ENCODE peak calls at places on chromosome 13, in nine cellular contexts. G is fibroblast of lung; V is trophoblast cell; P is CD8-positive, alpha-beta T cell; U is stomach; A is GM23248; E is HCT116; Z is aorta; D is left ventricle myocardium inferior. T is an unnamed sample.

GRCh38 chr13:88345171-88345847 is 674.1 kb downstream of the SLITRK5 start:
- DNase-seq in G (no peak), V (no peak), P (no peak), U (no peak), A (no peak), E (no peak), Z (no peak), D (no peak), T (no peak)

GRCh38 chr13:44818428-44818827 is 170.8 kb downstream of the NUFIP1 start:
- DNase-seq in G (no peak), V (peak; percentile 73), P (no peak), U (no peak), A (peak; percentile 25), E (peak; percentile 41), Z (no peak), D (no peak), T (no peak)

GRCh38 chr13:24039621-24040475 is 120.7 kb upstream of the SPATA13 start:
- DNase-seq in G (no peak), V (no peak), P (no peak), U (no peak), A (no peak), E (no peak), Z (no peak), D (no peak), T (no peak)

GRCh38 chr13:35965226-35965927 is 165.8 kb downstream of the DCLK1 start:
- DNase-seq in G (no peak), V (no peak), P (no peak), U (no peak), A (no peak), E (no peak), Z (no peak), D (no peak), T (no peak)

GRCh38 chr13:61670384-61671161 is 254.9 kb upstream of the PCDH20 start:
- DNase-seq in G (no peak), V (no peak), P (no peak), U (no peak), A (no peak), E (no peak), Z (no peak), D (no peak), T (no peak)

GRCh38 chr13:101018720-101019119 is 344.1 kb upstream of the TMTC4 start:
- DNase-seq in G (peak; percentile 87), V (peak; percentile 81), P (no peak), U (no peak), A (peak; percentile 85), E (no peak), Z (no peak), D (no peak), T (no peak)

GRCh38 chr13:71661921-71662320 is 205.1 kb downstream of the DACH1 start:
- DNase-seq in G (peak; percentile 86), V (no peak), P (no peak), U (no peak), A (no peak), E (no peak), Z (no peak), D (no peak), T (no peak)

GRCh38 chr13:39401091-39401647 is 201.8 kb downstream of the LHFPL6 start:
- DNase-seq in G (no peak), V (no peak), P (no peak), U (no peak), A (no peak), E (no peak), Z (no peak), D (no peak), T (no peak)

GRCh38 chr13:106151056-106151699 is 384.3 kb downstream of the EFNB2 start:
- DNase-seq in G (peak; percentile 100), V (peak; percentile 76), P (no peak), U (no peak), A (peak; percentile 84), E (peak; percentile 87), Z (no peak), D (no peak), T (no peak)

GRCh38 chr13:112704634-112705145 is 14.9 kb downstream of the ATP11A start:
- DNase-seq in G (no peak), V (no peak), P (no peak), U (no peak), A (no peak), E (no peak), Z (no peak), D (no peak), T (no peak)

GRCh38 chr13:52845766-52846566 is 2.5 kb downstream of the PCDH8 start:
- DNase-seq in G (peak; percentile 3), V (no peak), P (no peak), U (no peak), A (peak; percentile 21), E (no peak), Z (peak; percentile 50), D (peak; percentile 19), T (no peak)

GRCh38 chr13:106234656-106235055 is 300.8 kb downstream of the EFNB2 start:
- DNase-seq in G (no peak), V (no peak), P (no peak), U (peak; percentile 49), A (no peak), E (no peak), Z (no peak), D (no peak), T (no peak)

GRCh38 chr13:45242070-45242469 is 41.2 kb upstream of the KCTD4 start:
- DNase-seq in G (peak; percentile 37), V (no peak), P (no peak), U (no peak), A (peak; percentile 62), E (peak; percentile 15), Z (no peak), D (no peak), T (no peak)

GRCh38 chr13:108961542-108962125 is 332.2 kb downstream of the MYO16 start:
- DNase-seq in G (peak; percentile 43), V (peak; percentile 2), P (peak; percentile 16), U (no peak), A (peak; percentile 67), E (peak; percentile 31), Z (no peak), D (no peak), T (peak; percentile 1)

GRCh38 chr13:50712882-50713281 is 130.6 kb downstream of the DLEU7 start:
- DNase-seq in G (peak; percentile 15), V (no peak), P (no peak), U (no peak), A (no peak), E (no peak), Z (no peak), D (no peak), T (no peak)

GRCh38 chr13:27533155-27533643 is 82.8 kb upstream of the MTIF3 start:
- DNase-seq in G (peak; percentile 55), V (peak; percentile 73), P (peak; percentile 56), U (peak; percentile 92), A (peak; percentile 81), E (peak; percentile 62), Z (peak; percentile 90), D (peak; percentile 84), T (peak; percentile 26)

GRCh38 chr13:41401371-41401770 is 56.0 kb upstream of the RGCC start:
- DNase-seq in G (no peak), V (no peak), P (no peak), U (no peak), A (no peak), E (no peak), Z (no peak), D (no peak), T (no peak)

GRCh38 chr13:38965281-38965680 is 25.4 kb downstream of the STOML3 start:
- DNase-seq in G (no peak), V (no peak), P (no peak), U (no peak), A (no peak), E (no peak), Z (no peak), D (no peak), T (no peak)

GRCh38 chr13:26227396-26227971 is 5.4 kb upstream of the RNF6 start:
- DNase-seq in G (no peak), V (no peak), P (no peak), U (no peak), A (no peak), E (no peak), Z (no peak), D (no peak), T (no peak)
- H3K27ac ChIP-seq in G (no peak overlapping the region), V (no peak overlapping the region), P (no peak overlapping the region), U (no peak overlapping the region), A (no peak overlapping the region), E (no peak overlapping the region), Z (no peak overlapping the region), D (no peak overlapping the region), T (no peak overlapping the region)

GRCh38 chr13:98280176-98280510 is 103.1 kb upstream of the RNF113B start:
- DNase-seq in G (no peak), V (no peak), P (no peak), U (no peak), A (no peak), E (no peak), Z (no peak), D (no peak), T (no peak)
- H3K27ac ChIP-seq in G (no peak overlapping the region), V (no peak overlapping the region), P (no peak overlapping the region), U (no peak overlapping the region), A (no peak overlapping the region), E (no peak overlapping the region), Z (no peak overlapping the region), D (no peak overlapping the region), T (no peak overlapping the region)

GRCh38 chr13:47025791-47026419 is 129.1 kb upstream of the HTR2A start:
- DNase-seq in G (peak; percentile 75), V (no peak), P (no peak), U (no peak), A (no peak), E (no peak), Z (no peak), D (peak; percentile 13), T (no peak)

GRCh38 chr13:47017476-47017875 is 120.6 kb upstream of the HTR2A start:
- DNase-seq in G (peak; percentile 27), V (no peak), P (no peak), U (no peak), A (peak; percentile 47), E (no peak), Z (no peak), D (no peak), T (no peak)

DNA sequence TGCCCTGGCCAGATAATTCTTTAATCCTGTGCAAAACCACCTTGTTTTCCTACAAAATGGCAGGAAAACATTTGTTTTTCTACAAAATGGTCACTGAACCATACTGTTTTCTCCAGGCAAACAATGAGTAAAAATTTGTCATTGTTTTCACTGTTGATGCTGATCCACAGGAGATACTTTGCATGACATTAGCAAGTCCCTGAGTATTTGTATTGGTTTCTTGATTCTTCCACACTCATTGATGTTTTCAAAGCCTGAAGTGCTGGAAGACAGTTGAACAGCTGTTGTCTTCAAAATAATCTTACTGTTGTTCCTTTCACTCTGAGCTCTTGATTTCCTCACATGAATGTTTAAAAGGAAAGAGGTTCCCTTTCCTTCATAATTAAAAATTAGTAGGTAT is 123.1 kb upstream of the HTR2A start:
- DNase-seq in G (no peak), V (no peak), P (no peak), U (no peak), A (no peak), E (no peak), Z (no peak), D (no peak), T (no peak)
- H3K27ac ChIP-seq in G (no peak overlapping the region), V (no peak overlapping the region), P (no peak overlapping the region), U (no peak overlapping the region), A (no peak overlapping the region), E (no peak overlapping the region), Z (no peak overlapping the region), D (no peak overlapping the region), T (no peak overlapping the region)

DNA sequence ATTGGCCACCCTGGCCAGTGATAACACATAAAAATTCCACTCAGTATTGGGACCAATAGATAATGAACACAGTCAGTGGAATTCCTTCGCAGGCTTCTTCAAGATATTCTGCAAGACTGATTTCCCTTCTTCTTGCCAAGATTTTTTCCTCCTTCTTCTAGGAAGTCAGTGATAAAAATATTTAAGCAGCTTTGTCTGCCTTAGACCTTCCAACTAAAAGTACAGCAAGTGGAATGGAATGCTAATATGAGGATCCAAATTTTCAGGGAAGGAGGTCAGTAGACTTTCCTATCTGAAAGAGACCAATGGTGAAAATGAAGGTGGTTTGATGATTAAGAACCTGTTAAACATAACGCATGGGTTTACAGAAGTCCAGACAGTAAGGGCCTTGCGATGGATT is 9.6 kb downstream of the STARD13 start:
- DNase-seq in G (peak; percentile 97), V (no peak), P (no peak), U (no peak), A (peak; percentile 71), E (no peak), Z (no peak), D (no peak), T (no peak)
- H3K27ac ChIP-seq in G (no peak overlapping the region), V (no peak overlapping the region), P (no peak overlapping the region), U (peak overlapping the region; percentile 36), A (peak overlapping the region; percentile 35), E (no peak overlapping the region), Z (no peak overlapping the region), D (peak overlapping the region; percentile 96), T (no peak overlapping the region)